ENCODE peak calls at places on chromosomes 6 and 20, in nine cellular contexts. J is fibroblast of pulmonary artery, R is GM20000, X is AG04450, H is fibroblast of mammary gland, U is uterus, P is upper lobe of right lung, W is HCT116, M is HFFc6. L is an unnamed sample.

GRCh38 chr20:56871691-56872090 is 242.6 kb downstream of the TFAP2C start:
- DNase-seq in R (no peak), J (no peak), X (no peak), P (no peak), U (no peak), M (no peak), H (no peak), W (no peak), L (no peak)

GRCh38 chr20:43914697-43915208 is at the start of gene TOX2:
- DNase-seq in J (peak; percentile 49), H (no peak), W (no peak), P (no peak), R (peak; percentile 93), X (no peak), U (no peak), M (peak; percentile 30), L (no peak)

GRCh38 chr6:144722214-144722737 is 437.1 kb downstream of the UTRN start:
- DNase-seq in W (no peak), X (no peak), P (no peak), R (no peak), M (no peak), H (no peak), J (peak; percentile 21), U (no peak), L (no peak)

GRCh38 chr20:34271961-34272360 is 30.7 kb downstream of the ASIP start:
- DNase-seq in U (no peak), W (no peak), R (no peak), P (no peak), H (peak; percentile 93), J (peak; percentile 91), M (peak; percentile 65), X (no peak), L (no peak)

GRCh38 chr6:37074053-37074827 is 68.8 kb downstream of the FGD2 start:
- DNase-seq in R (no peak), X (no peak), P (no peak), M (no peak), J (peak; percentile 80), W (no peak), U (peak; percentile 65), H (peak; percentile 95), L (peak; percentile 83)

GRCh38 chr20:19936801-19937583 is 80.2 kb upstream of the NAA20 start:
- DNase-seq in M (no peak), H (no peak), X (no peak), J (no peak), W (no peak), P (no peak), U (no peak), R (no peak), L (no peak)

GRCh38 chr20:37226889-37227288 is 34.7 kb downstream of the GHRH start:
- DNase-seq in U (peak; percentile 39), P (no peak), M (no peak), R (no peak), X (no peak), H (peak; percentile 51), W (no peak), J (peak; percentile 16), L (no peak)

GRCh38 chr6:24933868-24934401 is 1.8 kb downstream of the RIPOR2 start:
- DNase-seq in M (no peak), X (no peak), R (no peak), J (peak; percentile 21), P (no peak), H (peak; percentile 18), U (no peak), W (peak; percentile 57), L (no peak)

GRCh38 chr6:123064038-123064437 is 68.0 kb downstream of the CLVS2 start:
- DNase-seq in X (no peak), W (no peak), M (no peak), H (no peak), U (no peak), P (no peak), J (peak; percentile 17), R (no peak), L (no peak)

GRCh38 chr6:111715321-111715720 is 109.6 kb upstream of the TRAF3IP2 start:
- DNase-seq in U (no peak), P (no peak), M (no peak), W (no peak), R (no peak), J (no peak), H (no peak), X (no peak), L (peak; percentile 57)

GRCh38 chr6:73579851-73580246 is 59.0 kb upstream of the EEF1A1 start:
- DNase-seq in W (peak; percentile 62), X (peak; percentile 76), U (peak; percentile 54), R (no peak), P (no peak), H (peak; percentile 97), M (peak; percentile 85), J (peak; percentile 93), L (no peak)

GRCh38 chr20:35947489-35947888 is 6.8 kb downstream of the SCAND1 start:
- DNase-seq in U (no peak), P (no peak), H (peak; percentile 33), X (no peak), M (peak; percentile 10), R (peak; percentile 20), J (peak; percentile 28), W (peak; percentile 42), L (no peak)

GRCh38 chr6:53413326-53413725 is 64.6 kb upstream of the ELOVL5 start:
- DNase-seq in J (no peak), X (no peak), U (no peak), P (no peak), R (no peak), W (no peak), H (no peak), M (no peak), L (no peak)

GRCh38 chr6:53412751-53413150 is 64.0 kb upstream of the ELOVL5 start:
- DNase-seq in X (no peak), R (no peak), W (no peak), H (peak; percentile 42), P (no peak), M (no peak), U (no peak), J (peak; percentile 35), L (no peak)

GRCh38 chr6:53412316-53412715 is 63.6 kb upstream of the ELOVL5 start:
- DNase-seq in J (no peak), H (no peak), X (no peak), W (no peak), M (no peak), R (no peak), U (no peak), P (no peak), L (no peak)

GRCh38 chr6:53418288-53418687 is 69.5 kb upstream of the ELOVL5 start:
- DNase-seq in J (no peak), U (no peak), M (no peak), H (peak; percentile 40), W (no peak), P (no peak), X (no peak), R (no peak), L (no peak)

DNA sequence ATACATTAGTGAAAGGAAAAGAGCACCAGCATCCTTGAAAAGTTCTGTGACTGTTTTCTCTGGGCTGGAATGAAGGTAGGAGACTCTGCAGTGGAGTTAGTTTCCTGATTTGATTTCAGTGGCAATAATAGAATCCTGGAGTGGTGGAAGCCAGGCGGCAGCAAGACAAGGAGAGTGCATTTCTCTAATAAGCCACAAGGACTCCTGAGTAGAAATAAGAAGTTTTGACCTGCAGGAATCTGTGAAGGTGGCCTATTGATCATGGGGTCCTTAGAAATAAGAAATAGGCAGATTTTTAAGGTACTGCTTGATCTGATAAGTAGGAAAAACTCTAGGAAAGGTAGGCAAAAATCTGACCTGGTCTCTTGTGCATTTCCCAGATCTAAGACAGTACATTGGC is 68.4 kb upstream of the ELOVL5 start:
- DNase-seq in U (no peak), M (no peak), X (no peak), H (no peak), P (no peak), W (no peak), R (no peak), J (no peak), L (no peak)
- TF ChIP-seq CTCF in U (no peak), M (peak; percentile 51), X (no peak), H (no peak), P (no peak), W (peak; percentile 11), R (no peak), J (peak; percentile 3), L (no peak)

DNA sequence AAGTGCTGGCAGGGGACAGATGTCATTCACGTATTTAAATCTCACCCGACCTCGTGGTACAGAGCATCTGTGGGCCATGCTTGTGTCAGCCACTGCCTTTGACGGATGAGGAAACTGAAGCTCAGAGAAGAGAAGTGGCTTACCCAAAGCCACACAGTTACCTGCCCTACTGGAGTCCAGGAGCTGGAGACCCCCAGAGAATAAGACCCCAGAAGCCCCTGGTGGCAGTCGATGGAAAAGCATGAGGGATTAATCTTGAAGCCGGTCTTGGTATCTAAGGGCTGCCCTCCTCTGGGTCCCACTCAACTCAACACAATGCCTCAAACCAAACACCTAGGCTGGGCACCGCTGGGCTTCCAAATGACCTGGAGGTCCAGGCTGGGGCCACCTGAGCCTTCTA is 83.1 kb downstream of the GRM4 start:
- DNase-seq in J (no peak), X (no peak), R (no peak), U (no peak), M (no peak), W (no peak), H (no peak), P (no peak), L (no peak)
- TF ChIP-seq CTCF in J (peak; percentile 20), X (peak; percentile 30), R (no peak), U (no peak), M (peak; percentile 57), W (peak; percentile 36), H (peak; percentile 17), P (no peak), L (no peak)

GRCh38 chr6:11947063-11947462 is 65.0 kb upstream of the HIVEP1 start:
- DNase-seq in W (no peak), M (no peak), P (no peak), J (no peak), H (no peak), X (no peak), R (no peak), U (no peak), L (no peak)
- TF ChIP-seq CTCF in W (peak; percentile 46), M (peak; percentile 31), P (peak; percentile 12), J (peak; percentile 15), H (peak; percentile 25), X (peak; percentile 29), R (no peak), U (no peak), L (no peak)

GRCh38 chr6:85458782-85459181 is 8.9 kb downstream of the NT5E start:
- DNase-seq in M (no peak), U (no peak), P (no peak), R (no peak), W (no peak), X (no peak), J (peak; percentile 45), H (no peak), L (no peak)

GRCh38 chr6:85460951-85461805 is 11.3 kb downstream of the NT5E start:
- DNase-seq in R (peak; percentile 60), M (peak; percentile 28), P (no peak), U (peak; percentile 26), H (peak; percentile 70), J (peak; percentile 90), X (no peak), W (no peak), L (no peak)

GRCh38 chr6:85461806-85462185 is 11.9 kb downstream of the NT5E start:
- DNase-seq in X (no peak), J (no peak), R (no peak), W (no peak), U (no peak), H (no peak), M (no peak), P (no peak), L (no peak)

GRCh38 chr6:85459224-85459901 is 9.5 kb downstream of the NT5E start:
- DNase-seq in H (peak; percentile 95), M (peak; percentile 94), P (no peak), U (no peak), X (peak; percentile 45), J (peak; percentile 91), W (peak; percentile 50), R (no peak), L (no peak)

GRCh38 chr6:85460154-85460950 is 10.5 kb downstream of the NT5E start:
- DNase-seq in P (no peak), J (peak; percentile 36), H (no peak), M (peak; percentile 11), U (no peak), X (no peak), R (no peak), W (no peak), L (no peak)
- TF ChIP-seq CTCF in P (no peak), J (no peak), H (no peak), M (peak; percentile 40), U (no peak), X (no peak), R (no peak), W (peak; percentile 34), L (no peak)